ENCODE peak calls at places on chromosomes 7 and 10, in eight cellular contexts. H is transverse colon, C is stomach, B is ovary, X is nephron progenitor cell, E is fibroblast of pulmonary artery, T is cardiac muscle cell, I is CD14-positive monocyte. K is an unnamed sample.

GRCh38 chr7:101486764-101487458 is 124.2 kb downstream of the COL26A1 start:
- DNase-seq in H (no peak), E (no peak), T (no peak), X (peak), B (no peak), C (no peak), I (no peak), K (peak)

GRCh38 chr10:34739915-34740314 is 75.2 kb downstream of the PARD3 start:
- DNase-seq in B (peak), E (peak), H (peak), T (peak), I (no peak), C (peak), X (peak), K (no peak)

GRCh38 chr10:105857284-105858264 is 1216.5 kb downstream of the SORCS3 start:
- DNase-seq in H (no peak), B (no peak), E (no peak), C (no peak), I (no peak), T (no peak), X (no peak), K (no peak)

GRCh38 chr7:51340029-51340838 is 23.6 kb upstream of the COBL start:
- DNase-seq in B (no peak), X (no peak), T (no peak), E (no peak), H (no peak), I (no peak), C (peak), K (no peak)

GRCh38 chr10:6275022-6275997 is 72.6 kb downstream of the PFKFB3 start:
- DNase-seq in I (peak), E (peak), H (peak), T (no peak), X (peak), C (peak), B (peak), K (peak)

GRCh38 chr10:64430690-64431323 is 909.6 kb downstream of the REEP3 start:
- DNase-seq in C (no peak), H (peak), T (peak), I (no peak), E (peak), B (no peak), X (peak), K (no peak)

GRCh38 chr7:156497776-156498509 is 142.6 kb upstream of the RNF32 start:
- DNase-seq in E (no peak), H (no peak), B (no peak), C (no peak), I (no peak), X (no peak), T (no peak), K (no peak)

GRCh38 chr10:22599048-22599561 is 115.3 kb downstream of the PIP4K2A start:
- DNase-seq in X (no peak), I (no peak), C (no peak), H (no peak), E (peak), T (no peak), B (no peak), K (no peak)

GRCh38 chr10:122461729-122462532 is 578 bp downstream of the HTRA1 start:
- DNase-seq in H (no peak), I (no peak), X (peak), T (peak), C (peak), B (peak), E (no peak), K (no peak)

GRCh38 chr7:85457911-85458310 is 271.1 kb upstream of the SEMA3D start:
- DNase-seq in B (no peak), C (no peak), I (no peak), T (no peak), H (no peak), X (no peak), E (no peak), K (no peak)

GRCh38 chr10:49666054-49666453 is 13.4 kb upstream of the C10orf53 start:
- DNase-seq in C (no peak), B (no peak), H (no peak), X (no peak), E (no peak), I (no peak), T (no peak), K (no peak)

GRCh38 chr10:72692897-72693598 is 1.1 kb downstream of the MCU start:
- DNase-seq in B (peak), E (peak), T (peak), H (peak), C (no peak), I (no peak), X (no peak), K (no peak)

GRCh38 chr7:66140924-66141323 is 26.3 kb downstream of the CRCP start:
- DNase-seq in C (peak), X (peak), H (peak), I (no peak), E (peak), T (peak), B (peak), K (no peak)

GRCh38 chr10:5292196-5292735 is 72.5 kb upstream of the UCN3 start:
- DNase-seq in X (no peak), H (no peak), C (no peak), E (no peak), T (no peak), I (no peak), B (no peak), K (no peak)

GRCh38 chr7:151385626-151386300 is 24.1 kb downstream of the WDR86 start:
- DNase-seq in H (no peak), T (no peak), B (no peak), C (no peak), X (no peak), I (no peak), E (no peak), K (peak)

GRCh38 chr10:35925511-35925910 is 283.4 kb upstream of the FZD8 start:
- DNase-seq in X (no peak), H (no peak), T (no peak), I (no peak), C (no peak), B (no peak), E (no peak), K (no peak)

GRCh38 chr10:48231699-48232315 is 42.7 kb downstream of the FRMPD2 start:
- DNase-seq in B (no peak), I (no peak), E (no peak), H (no peak), T (no peak), X (no peak), C (no peak), K (no peak)

GRCh38 chr10:6423004-6423403 is 157.1 kb downstream of the PRKCQ start:
- DNase-seq in X (no peak), B (no peak), C (no peak), H (no peak), T (no peak), I (no peak), E (no peak), K (no peak)

GRCh38 chr10:12605580-12606405 is 256.4 kb downstream of the CAMK1D start:
- DNase-seq in I (peak), C (peak), X (no peak), T (no peak), B (peak), H (peak), E (peak), K (no peak)

GRCh38 chr7:117385340-117386124 is 41.8 kb downstream of the ASZ1 start:
- DNase-seq in T (peak), C (no peak), E (peak), H (no peak), X (no peak), I (no peak), B (no peak), K (no peak)

GRCh38 chr7:135877799-135878198 is 99.4 kb downstream of the MTPN start:
- DNase-seq in H (no peak), T (no peak), C (no peak), B (no peak), I (no peak), E (peak), X (no peak), K (no peak)

GRCh38 chr7:41383596-41383995 is 319.3 kb downstream of the INHBA start:
- DNase-seq in B (no peak), E (no peak), I (no peak), C (no peak), H (no peak), X (no peak), T (no peak), K (no peak)

GRCh38 chr10:14379556-14380330 is 49.0 kb upstream of the FRMD4A start:
- DNase-seq in I (no peak), E (no peak), C (no peak), H (no peak), X (no peak), T (no peak), B (no peak), K (no peak)

GRCh38 chr10:73847031-73847430 is 27.3 kb downstream of the CAMK2G start:
- DNase-seq in X (no peak), T (no peak), H (no peak), E (no peak), I (no peak), B (no peak), C (no peak), K (no peak)

GRCh38 chr7:46315891-46316290 is 394.8 kb upstream of the IGFBP3 start:
- DNase-seq in E (peak), T (no peak), C (no peak), X (no peak), H (no peak), I (no peak), B (no peak), K (no peak)

GRCh38 chr7:30796105-30796869 is 25.1 kb downstream of the MINDY4 start:
- DNase-seq in I (no peak), C (no peak), T (no peak), E (peak), X (no peak), H (no peak), B (no peak), K (no peak)

GRCh38 chr7:139990142-139990535 is 72.6 kb downstream of the PARP12 start:
- DNase-seq in I (no peak), C (no peak), H (no peak), X (no peak), T (no peak), E (no peak), B (no peak), K (peak)

GRCh38 chr7:30330134-30331111 is 46.0 kb downstream of the ZNRF2 start:
- DNase-seq in T (no peak), H (no peak), I (no peak), C (no peak), B (no peak), X (no peak), E (no peak), K (no peak)

GRCh38 chr10:127150136-127150535 is 46.3 kb downstream of the INSYN2A start:
- DNase-seq in X (no peak), E (no peak), B (no peak), H (no peak), I (no peak), T (no peak), C (no peak), K (no peak)

GRCh38 chr10:32379314-32379949 is 32.5 kb upstream of the EPC1 start:
- DNase-seq in E (peak), B (no peak), T (peak), C (no peak), I (no peak), H (no peak), X (peak), K (no peak)

GRCh38 chr10:17249820-17250219 is 21.8 kb downstream of the VIM start:
- DNase-seq in T (no peak), X (no peak), H (no peak), I (no peak), C (no peak), B (no peak), E (peak), K (no peak)

GRCh38 chr10:23439452-23439919 is 611 bp downstream of the OTUD1 start:
- DNase-seq in H (no peak), C (no peak), I (no peak), X (no peak), T (peak), B (no peak), E (peak), K (no peak)

GRCh38 chr10:133084491-133084890 is 3.2 kb upstream of the ADGRA1 start:
- DNase-seq in H (no peak), B (no peak), X (no peak), C (no peak), I (no peak), T (no peak), E (no peak), K (no peak)

GRCh38 chr10:133086247-133086646 is 1.5 kb upstream of the ADGRA1 start:
- DNase-seq in B (no peak), X (no peak), T (no peak), H (no peak), I (no peak), E (no peak), C (no peak), K (no peak)

GRCh38 chr10:133087045-133087678 is 562 bp upstream of the ADGRA1 start:
- DNase-seq in I (no peak), X (no peak), E (no peak), T (no peak), C (no peak), B (no peak), H (no peak), K (no peak)

GRCh38 chr10:133083422-133084100 is 4.2 kb upstream of the ADGRA1 start:
- DNase-seq in X (no peak), I (no peak), C (no peak), H (no peak), B (no peak), E (no peak), T (no peak), K (no peak)

DNA sequence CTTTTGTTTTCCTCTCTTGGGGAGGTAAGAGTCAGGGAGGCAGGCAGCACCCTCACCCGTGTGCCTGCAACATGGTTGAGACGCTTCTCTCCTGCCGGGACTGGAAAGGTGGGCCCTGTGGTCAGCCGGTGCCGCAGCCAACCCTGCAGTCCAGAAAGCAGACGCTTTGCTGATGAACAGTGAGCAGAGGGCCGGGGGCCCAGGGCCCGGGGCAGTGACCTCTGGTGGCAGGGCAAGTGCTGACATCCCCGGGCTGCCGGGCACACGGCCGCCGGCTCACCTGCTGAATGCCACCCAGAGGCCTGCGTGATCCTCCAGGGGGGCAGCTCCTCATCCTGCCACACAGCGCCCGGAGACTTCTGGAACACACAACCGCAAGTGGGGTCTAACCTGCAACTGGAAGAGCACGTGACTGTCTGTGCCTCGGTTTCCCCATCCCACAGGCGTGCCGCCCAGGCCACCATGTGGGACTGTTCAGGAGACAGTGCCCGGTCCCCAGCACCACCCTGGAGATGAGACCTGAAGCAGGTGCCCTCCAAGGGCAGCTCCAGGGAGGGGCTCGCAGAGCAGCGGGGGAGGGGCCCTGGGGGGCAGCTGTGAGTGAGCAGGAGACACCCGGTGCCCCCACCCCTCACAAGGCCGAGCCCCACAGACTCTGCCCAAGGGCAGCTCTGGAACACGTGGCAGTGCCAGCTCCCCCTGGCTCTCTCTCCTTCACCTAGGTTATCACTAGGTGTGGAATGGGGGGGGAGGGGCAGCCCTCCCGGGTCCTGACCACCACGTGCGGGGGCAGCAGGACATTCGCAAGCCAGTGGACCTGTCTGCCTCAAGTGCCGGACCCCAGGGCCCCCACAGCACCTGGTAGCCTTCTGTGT is 2.2 kb upstream of the ADGRA1 start:
- DNase-seq in T (no peak), C (no peak), X (no peak), H (no peak), B (no peak), I (no peak), E (no peak), K (no peak)
- TF ChIP-seq CTCF in T (no peak), C (no peak), X (no peak), H (no peak), B (no peak), I (no peak), E (no peak), K (no peak)

DNA sequence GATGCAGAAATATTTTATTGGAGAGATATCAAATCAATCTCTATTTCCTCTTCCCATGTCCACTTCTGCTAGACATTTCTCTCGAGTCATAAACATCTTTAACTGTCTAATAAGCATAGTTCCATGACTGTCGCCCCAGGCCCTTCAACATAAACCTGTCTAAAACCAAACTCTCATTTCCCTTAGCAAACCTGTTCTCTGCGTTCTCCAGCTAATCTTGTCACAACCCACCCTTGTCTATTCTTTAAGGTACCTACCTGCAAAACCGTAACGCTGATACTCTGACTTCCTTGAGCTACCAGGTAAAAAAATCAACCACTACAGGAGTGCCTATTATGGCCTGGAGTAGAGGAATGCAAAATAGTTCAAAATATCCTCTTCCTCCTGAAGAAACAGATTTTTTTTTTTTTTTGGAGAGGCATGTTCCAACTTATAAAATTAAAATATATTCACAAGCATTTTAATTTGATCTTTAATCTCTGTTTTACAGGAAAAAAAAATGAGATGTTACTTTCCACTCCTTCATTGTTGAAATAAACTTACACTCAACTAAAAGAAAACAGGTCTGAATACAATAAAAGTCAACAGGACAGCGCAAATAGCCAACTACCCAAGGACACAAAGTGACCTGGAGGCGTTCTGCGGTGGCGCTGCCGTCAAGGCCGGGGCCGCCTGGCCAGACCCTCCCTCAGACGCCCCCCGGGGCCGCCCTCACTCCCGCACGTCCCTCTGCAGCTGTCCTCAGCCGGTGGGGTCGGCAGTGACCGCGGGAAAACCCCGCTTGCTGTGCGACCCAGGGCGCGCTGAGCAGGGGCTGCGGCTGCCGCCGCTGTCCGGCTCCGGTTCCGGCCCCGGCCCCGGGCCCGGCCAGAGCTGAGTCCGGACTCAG is 765 bp downstream of the SLC25A40 start:
- DNase-seq in B (no peak), E (no peak), H (peak), X (peak), I (no peak), T (no peak), C (no peak), K (no peak)
- TF ChIP-seq CTCF in B (no peak), E (no peak), H (no peak), X (no peak), I (no peak), T (no peak), C (no peak), K (no peak)

GRCh38 chr7:158732483-158733219 is 28.0 kb upstream of the NCAPG2 start:
- DNase-seq in E (no peak), C (no peak), X (no peak), B (no peak), T (no peak), H (no peak), I (no peak), K (no peak)

GRCh38 chr7:158735935-158736334 is 31.3 kb upstream of the NCAPG2 start:
- DNase-seq in C (no peak), B (no peak), I (no peak), X (no peak), T (no peak), E (no peak), H (no peak), K (no peak)

GRCh38 chr7:158734861-158735260 is 30.3 kb upstream of the NCAPG2 start:
- DNase-seq in E (peak), C (no peak), B (no peak), H (no peak), I (peak), T (no peak), X (no peak), K (no peak)

GRCh38 chr7:158733220-158733519 is 28.6 kb upstream of the NCAPG2 start:
- DNase-seq in B (no peak), I (no peak), C (no peak), T (no peak), H (no peak), X (no peak), E (no peak), K (no peak)

GRCh38 chr7:158733762-158734494 is 29.3 kb upstream of the NCAPG2 start:
- DNase-seq in X (no peak), T (no peak), E (no peak), I (no peak), C (no peak), H (no peak), B (no peak), K (no peak)
- TF ChIP-seq CTCF in X (no peak), T (no peak), E (no peak), I (no peak), C (no peak), H (peak), B (no peak), K (peak)

GRCh38 chr10:125000366-125001312 is 58.7 kb downstream of the ZRANB1 start:
- DNase-seq in X (no peak), I (no peak), E (no peak), B (no peak), C (peak), H (peak), T (no peak), K (peak)
- TF ChIP-seq CTCF in X (no peak), I (no peak), E (no peak), B (no peak), C (no peak), H (no peak), T (peak), K (peak)

GRCh38 chr7:119935418-119936025 is 337.5 kb upstream of the KCND2 start:
- DNase-seq in I (no peak), X (no peak), C (no peak), T (peak), H (no peak), E (peak), B (no peak), K (no peak)

GRCh38 chr7:119931230-119931824 is 341.6 kb upstream of the KCND2 start:
- DNase-seq in I (no peak), B (no peak), X (no peak), H (no peak), E (no peak), T (no peak), C (no peak), K (no peak)

GRCh38 chr7:119925890-119926289 is 347.1 kb upstream of the KCND2 start:
- DNase-seq in T (no peak), B (no peak), X (no peak), E (no peak), I (no peak), H (no peak), C (no peak), K (no peak)

DNA sequence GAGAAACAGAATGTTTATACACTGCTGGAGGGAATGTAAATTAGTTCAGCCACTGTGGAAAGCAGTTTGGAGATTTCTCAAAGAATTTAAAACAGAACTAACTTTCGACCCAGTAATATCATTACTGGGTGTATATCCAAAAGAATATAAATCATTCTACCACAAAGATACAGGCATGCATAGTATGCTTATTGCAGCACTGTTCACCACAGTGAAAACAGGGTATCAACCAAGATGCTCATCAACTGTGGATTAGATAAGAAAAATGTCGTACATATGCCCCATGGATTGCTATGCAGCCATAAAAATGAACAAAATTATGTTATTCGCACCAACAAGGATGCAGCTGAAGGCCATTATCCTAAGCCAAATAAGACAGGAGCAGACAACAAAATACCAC is 343.1 kb upstream of the KCND2 start:
- DNase-seq in E (no peak), C (no peak), T (no peak), H (no peak), I (no peak), X (no peak), B (no peak), K (no peak)
- TF ChIP-seq CTCF in E (no peak), C (no peak), T (no peak), H (no peak), I (no peak), X (no peak), B (no peak), K (no peak)

K was measured in chondrocyte.